ENCODE peak calls at places on chromosomes 4 and X, in seven cellular contexts. W is lower lobe of right lung, Y is breast epithelium, C is OCI-LY7, K is fibroblast of lung, T is transverse colon, N is A549. D is an unnamed sample.

GRCh38 chr4:82774711-82775171 is 23.9 kb downstream of the SCD5 start:
- DNase-seq in W (no peak), Y (no peak), C (no peak), K (peak), T (no peak), N (no peak), D (no peak)

GRCh38 chr4:82388405-82388804 is 14.6 kb upstream of the HNRNPD start:
- DNase-seq in W (no peak), Y (no peak), C (peak), K (no peak), T (no peak), N (no peak), D (no peak)

GRCh38 chr4:182862166-182862875 is 54.9 kb downstream of the DCTD start:
- DNase-seq in W (no peak), Y (no peak), C (no peak), K (no peak), T (no peak), N (no peak), D (no peak)

GRCh38 chrX:63434206-63434605 is 83.1 kb upstream of the SPIN4 start:
- DNase-seq in W (no peak), Y (no peak), C (no peak), K (no peak), T (no peak), N (no peak), D (no peak)

GRCh38 chr4:148065069-148065468 is 333.2 kb downstream of the ARHGAP10 start:
- DNase-seq in W (no peak), Y (no peak), C (no peak), K (peak), T (no peak), N (no peak), D (no peak)

GRCh38 chr4:31065086-31065485 is 344.9 kb downstream of the PCDH7 start:
- DNase-seq in W (no peak), Y (no peak), C (no peak), K (no peak), T (no peak), N (no peak), D (no peak)

GRCh38 chrX:113305496-113305895 is 464.9 kb upstream of the AMOT start:
- DNase-seq in W (no peak), Y (no peak), C (no peak), K (peak), T (no peak), N (no peak), D (no peak)

GRCh38 chrX:120625366-120625765 is 4.5 kb downstream of the C1GALT1C1 start:
- DNase-seq in W (no peak), Y (no peak), C (no peak), K (no peak), T (no peak), N (no peak), D (no peak)

GRCh38 chrX:13996650-13997049 is 33.0 kb downstream of the GEMIN8 start:
- DNase-seq in W (no peak), Y (no peak), C (no peak), K (no peak), T (no peak), N (no peak), D (no peak)

GRCh38 chr4:2416564-2417195 is 1.8 kb downstream of the ZFYVE28 start:
- DNase-seq in W (peak), Y (no peak), C (no peak), K (peak), T (peak), N (no peak), D (no peak)

GRCh38 chrX:103831803-103832544 is at the start of gene RAB9B:
- DNase-seq in W (peak), Y (peak), C (no peak), K (peak), T (peak), N (no peak), D (peak)

GRCh38 chrX:133847595-133847994 is 137.8 kb downstream of the GPC3 start:
- DNase-seq in W (no peak), Y (no peak), C (no peak), K (no peak), T (no peak), N (no peak), D (no peak)

GRCh38 chr4:26171953-26172352 is 148.9 kb upstream of the RBPJ start:
- DNase-seq in W (no peak), Y (no peak), C (no peak), K (peak), T (no peak), N (no peak), D (no peak)

GRCh38 chrX:129649268-129650182 is 5.2 kb downstream of the APLN start:
- DNase-seq in W (no peak), Y (no peak), C (no peak), K (peak), T (no peak), N (no peak), D (no peak)

GRCh38 chrX:17655232-17656034 is 81.9 kb upstream of the SCML1 start:
- DNase-seq in W (no peak), Y (no peak), C (no peak), K (peak), T (no peak), N (no peak), D (no peak)

GRCh38 chr4:172631832-172632231 is 536.8 kb upstream of the GALNT7 start:
- DNase-seq in W (no peak), Y (no peak), C (no peak), K (no peak), T (no peak), N (no peak), D (no peak)

GRCh38 chrX:45372151-45372550 is 171.5 kb upstream of the DIPK2B start:
- DNase-seq in W (no peak), Y (no peak), C (no peak), K (no peak), T (no peak), N (no peak), D (no peak)

GRCh38 chr4:153916273-153916755 is 127.4 kb upstream of the SFRP2 start:
- DNase-seq in W (no peak), Y (no peak), C (no peak), K (no peak), T (no peak), N (no peak), D (no peak)

GRCh38 chr4:140893939-140894338 is 137.8 kb upstream of the TBC1D9 start:
- DNase-seq in W (no peak), Y (no peak), C (no peak), K (peak), T (no peak), N (no peak), D (no peak)

GRCh38 chr4:9691221-9692065 is 90.0 kb upstream of the DRD5 start:
- DNase-seq in W (peak), Y (peak), C (peak), K (peak), T (peak), N (peak), D (peak)

GRCh38 chrX:58025979-58026378 is 115.7 kb upstream of the ZXDA start:
- DNase-seq in W (no peak), Y (no peak), C (peak), K (peak), T (peak), N (peak), D (no peak)

GRCh38 chrX:129525162-129525561 is 1.9 kb upstream of the SMARCA1 start:
- DNase-seq in W (no peak), Y (no peak), C (no peak), K (no peak), T (no peak), N (peak), D (no peak)

GRCh38 chrX:43881410-43882293 is 598 bp downstream of the MAOB start:
- DNase-seq in W (no peak), Y (no peak), C (no peak), K (no peak), T (peak), N (no peak), D (no peak)

GRCh38 chrX:43885617-43886016 is 3.4 kb upstream of the MAOB start:
- DNase-seq in W (no peak), Y (no peak), C (no peak), K (no peak), T (no peak), N (no peak), D (no peak)

GRCh38 chrX:43878902-43879526 is 3.2 kb downstream of the MAOB start:
- DNase-seq in W (no peak), Y (no peak), C (no peak), K (no peak), T (no peak), N (no peak), D (no peak)

GRCh38 chrX:43880439-43880838 is 1.8 kb downstream of the MAOB start:
- DNase-seq in W (no peak), Y (no peak), C (no peak), K (no peak), T (no peak), N (no peak), D (no peak)

GRCh38 chrX:43882294-43882681 is at the start of gene MAOB:
- DNase-seq in W (peak), Y (no peak), C (no peak), K (peak), T (peak), N (no peak), D (peak)
- H3K4me3 ChIP-seq in W (peak), Y (peak), C (no peak), K (peak), T (peak), N (no peak), D (peak)

GRCh38 chr4:76677571-76678326 is 220.2 kb downstream of the SOWAHB start:
- DNase-seq in W (no peak), Y (no peak), C (no peak), K (no peak), T (no peak), N (no peak), D (no peak)
- H3K27ac ChIP-seq in W (peak), Y (peak), C (no peak), K (no peak), T (no peak), N (no peak), D (no peak)

GRCh38 chr4:14110407-14110806 is 482.9 kb upstream of the BOD1L1 start:
- DNase-seq in W (no peak), Y (no peak), C (no peak), K (peak), T (no peak), N (peak), D (no peak)
- H3K4me3 ChIP-seq in W (no peak), Y (no peak), C (no peak), K (no peak), T (no peak), N (no peak), D (no peak)

GRCh38 chr4:138177278-138177968 is 64.7 kb downstream of the SLC7A11 start:
- DNase-seq in W (no peak), Y (no peak), C (no peak), K (no peak), T (no peak), N (no peak), D (no peak)

GRCh38 chr4:138178566-138178965 is 63.6 kb downstream of the SLC7A11 start:
- DNase-seq in W (no peak), Y (no peak), C (no peak), K (peak), T (no peak), N (no peak), D (no peak)

GRCh38 chr4:138184881-138185280 is 57.3 kb downstream of the SLC7A11 start:
- DNase-seq in W (no peak), Y (no peak), C (no peak), K (no peak), T (no peak), N (no peak), D (no peak)

GRCh38 chr4:138182838-138183426 is 59.2 kb downstream of the SLC7A11 start:
- DNase-seq in W (no peak), Y (no peak), C (peak), K (peak), T (no peak), N (peak), D (no peak)

DNA sequence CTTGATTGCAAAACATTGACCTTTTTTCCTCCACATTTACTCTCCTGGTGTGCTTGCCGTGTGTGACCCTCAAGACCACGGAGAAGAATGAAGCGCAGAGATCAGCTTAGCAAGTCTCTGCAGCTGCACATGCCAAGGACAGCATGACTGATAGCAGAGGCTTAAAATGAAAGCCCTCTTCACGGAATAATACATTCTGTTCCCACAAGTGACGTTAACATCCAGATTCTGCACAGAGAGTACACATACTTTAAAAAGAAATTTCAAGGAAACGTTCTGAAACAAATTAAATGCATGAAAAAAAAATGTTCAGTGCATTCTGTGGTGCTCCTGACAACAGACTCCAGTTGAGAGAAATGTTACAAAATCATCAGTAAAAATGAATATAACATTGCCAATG is 60.9 kb downstream of the SLC7A11 start:
- DNase-seq in W (no peak), Y (no peak), C (no peak), K (peak), T (no peak), N (no peak), D (no peak)
- H3K27ac ChIP-seq in W (no peak), Y (no peak), C (no peak), K (no peak), T (peak), N (no peak), D (no peak)

GRCh38 chr4:152530600-152530999 is 5.3 kb downstream of the FBXW7 start:
- DNase-seq in W (no peak), Y (no peak), C (no peak), K (no peak), T (no peak), N (no peak), D (no peak)
- H3K4me3 ChIP-seq in W (no peak), Y (no peak), C (no peak), K (no peak), T (no peak), N (no peak), D (no peak)

D was measured in gastrocnemius medialis.